ENCODE peak calls at places on chromosome 7, in nine cellular contexts. O, G, Z, D, L, N, X, R and W are unnamed samples. For H3K27me3, the result is how much of the 10 kb centered on the place peaks cover.

GRCh38 chr7:102028206-102028826 is 210.9 kb downstream of the CUX1 start:
- DNase-seq in O (no peak), L (no peak), G (no peak), Z (no peak), X (no peak), R (peak), N (no peak), D (no peak), W (no peak)

GRCh38 chr7:79453558-79454324 is at the start of gene MAGI2:
- DNase-seq in L (peak), R (peak), X (peak), O (peak), D (peak), Z (peak), G (peak), N (peak), W (peak)

GRCh38 chr7:46247622-46248181 is 326.6 kb upstream of the IGFBP3 start:
- DNase-seq in G (no peak), O (no peak), D (no peak), R (no peak), L (no peak), Z (no peak), N (no peak), X (no peak), W (no peak)

GRCh38 chr7:143945423-143945822 is 9.2 kb upstream of the OR2F1 start:
- DNase-seq in R (no peak), D (no peak), L (no peak), G (no peak), Z (no peak), N (no peak), O (no peak), X (no peak), W (no peak)

GRCh38 chr7:94367940-94368339 is 26.8 kb upstream of the COL1A2 start:
- DNase-seq in R (no peak), L (peak), O (no peak), N (no peak), Z (no peak), G (no peak), D (no peak), X (no peak), W (no peak)

GRCh38 chr7:17599733-17600685 is 301.6 kb downstream of the AHR start:
- DNase-seq in N (no peak), X (no peak), L (peak), O (no peak), G (no peak), R (no peak), D (no peak), Z (no peak), W (no peak)

GRCh38 chr7:146208484-146208883 is 91.9 kb downstream of the CNTNAP2 start:
- DNase-seq in X (no peak), R (no peak), G (no peak), N (no peak), L (no peak), O (no peak), D (no peak), Z (no peak), W (no peak)

GRCh38 chr7:101486056-101486763 is 123.5 kb downstream of the COL26A1 start:
- DNase-seq in D (peak), O (no peak), G (no peak), N (no peak), R (no peak), X (peak), L (peak), Z (no peak), W (no peak)

GRCh38 chr7:156175003-156175402 is 362.7 kb upstream of the SHH start:
- DNase-seq in X (no peak), N (no peak), O (no peak), L (no peak), D (no peak), G (no peak), Z (no peak), R (peak), W (no peak)

GRCh38 chr7:123397746-123398145 is 136.6 kb downstream of the IQUB start:
- DNase-seq in L (no peak), N (no peak), G (no peak), Z (no peak), O (no peak), R (no peak), D (no peak), X (no peak), W (no peak)

GRCh38 chr7:29146888-29147609 is 712 bp upstream of the CPVL start:
- DNase-seq in D (no peak), Z (no peak), N (peak), O (peak), R (no peak), L (no peak), X (peak), G (no peak), W (no peak)

GRCh38 chr7:46908770-46909169 is 673.1 kb downstream of the TNS3 start:
- DNase-seq in X (no peak), L (peak), R (no peak), O (no peak), Z (no peak), N (no peak), G (no peak), D (no peak), W (no peak)

GRCh38 chr7:24602860-24603456 is 29.7 kb downstream of the PALS2 start:
- DNase-seq in Z (no peak), G (no peak), R (no peak), O (no peak), X (no peak), L (no peak), N (no peak), D (no peak), W (no peak)

GRCh38 chr7:24597014-24597413 is 23.8 kb downstream of the PALS2 start:
- DNase-seq in G (no peak), D (no peak), Z (no peak), X (no peak), L (no peak), O (no peak), R (no peak), N (no peak), W (no peak)

GRCh38 chr7:24595671-24596418 is 22.6 kb downstream of the PALS2 start:
- DNase-seq in Z (no peak), D (no peak), O (no peak), R (no peak), L (no peak), N (no peak), X (no peak), G (no peak), W (no peak)

GRCh38 chr7:24604640-24605039 is 31.4 kb downstream of the PALS2 start:
- DNase-seq in R (no peak), X (no peak), G (no peak), Z (no peak), O (no peak), L (no peak), N (no peak), D (peak), W (no peak)

GRCh38 chr7:24601600-24601999 is 28.3 kb downstream of the PALS2 start:
- DNase-seq in L (peak), X (no peak), G (no peak), D (no peak), N (no peak), R (no peak), O (no peak), Z (no peak), W (no peak)
- H3K4me3 ChIP-seq in L (no peak), X (no peak), G (no peak), D (no peak), N (no peak), R (no peak), O (no peak), Z (no peak), W (no peak)

DNA sequence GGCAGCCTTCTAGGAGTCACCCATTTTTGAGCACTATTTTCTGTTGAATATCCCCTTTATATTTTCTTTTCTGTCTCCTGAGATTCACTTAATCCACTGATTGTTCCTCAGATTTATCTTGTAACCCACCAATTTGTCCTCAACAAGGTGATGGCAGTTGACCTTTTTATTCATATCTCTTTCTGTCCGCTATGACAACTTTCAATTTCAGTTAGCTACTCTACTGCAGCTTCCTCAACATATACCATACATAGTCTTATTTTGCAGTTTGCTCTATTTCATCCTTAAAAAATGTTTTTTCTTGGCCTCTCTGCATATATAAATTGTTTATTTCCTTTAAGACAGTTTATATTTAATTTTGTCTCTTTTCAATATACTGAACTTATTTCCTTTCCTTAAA is 101.3 kb downstream of the THSD7A start:
- DNase-seq in G (no peak), N (no peak), Z (no peak), R (no peak), L (no peak), D (no peak), O (no peak), X (no peak), W (no peak)
- H3K27me3 ChIP-seq in G (under half), N (under half), Z (under half), R (under half), L (under half), D (under half), O (under half), X (under half), W (under half)

GRCh38 chr7:134935701-134936100 is 50.6 kb upstream of the AGBL3 start:
- DNase-seq in N (no peak), L (no peak), O (no peak), G (no peak), R (no peak), X (no peak), D (no peak), Z (no peak), W (no peak)
- H3K27ac ChIP-seq in N (no peak), L (peak), O (peak), G (no peak), R (no peak), X (no peak), D (no peak), Z (no peak), W (no peak)

GRCh38 chr7:64888561-64888900 is 14.5 kb upstream of the ZNF273 start:
- DNase-seq in N (no peak), G (no peak), O (peak), X (no peak), D (peak), Z (no peak), R (no peak), L (no peak), W (no peak)
- H3K4me3 ChIP-seq in N (no peak), G (peak), O (peak), X (peak), D (peak), Z (peak), R (peak), L (peak), W (no peak)

GRCh38 chr7:36490335-36490940 is 100.8 kb downstream of the ANLN start:
- DNase-seq in Z (no peak), G (no peak), D (no peak), R (no peak), L (peak), N (no peak), O (no peak), X (no peak), W (no peak)

GRCh38 chr7:36486336-36486735 is 96.7 kb downstream of the ANLN start:
- DNase-seq in L (no peak), N (no peak), R (no peak), O (no peak), D (no peak), X (no peak), Z (no peak), G (no peak), W (no peak)

GRCh38 chr7:36484265-36484664 is 94.6 kb downstream of the ANLN start:
- DNase-seq in X (no peak), L (no peak), G (no peak), N (no peak), Z (no peak), R (no peak), O (no peak), D (no peak), W (no peak)

GRCh38 chr7:36487756-36488336 is 98.2 kb downstream of the ANLN start:
- DNase-seq in O (no peak), D (no peak), N (no peak), G (no peak), X (no peak), Z (peak), R (no peak), L (peak), W (peak)
- H3K27me3 ChIP-seq in O (under half), D (under half), N (under half), G (under half), X (under half), Z (under half), R (under half), L (under half), W (under half)